ENCODE peak calls at places on chromosomes 6 and 20, in nine cellular contexts. T is GM23338, B is spleen, R is breast epithelium, G is GM12891, L is Panc1, F is sigmoid colon, W is transverse colon, Q is stomach. A is an unnamed sample.

GRCh38 chr6:90936286-90936685 is 349.4 kb upstream of the MAP3K7 start:
- DNase-seq in T (no peak), B (no peak), R (no peak), G (no peak), L (no peak), F (no peak), W (no peak), Q (no peak), A (no peak)

GRCh38 chr20:32159766-32160221 is 47.7 kb downstream of the PLAGL2 start:
- DNase-seq in T (no peak), B (peak), R (no peak), G (no peak), L (no peak), F (peak), W (no peak), Q (no peak), A (no peak)

GRCh38 chr6:88704980-88705379 is 258.4 kb downstream of the RNGTT start:
- DNase-seq in T (no peak), B (no peak), R (no peak), G (no peak), L (no peak), F (no peak), W (no peak), Q (no peak), A (no peak)

GRCh38 chr6:151679081-151679480 is 128.4 kb upstream of the ESR1 start:
- DNase-seq in T (no peak), B (no peak), R (no peak), G (no peak), L (no peak), F (no peak), W (no peak), Q (no peak), A (no peak)

GRCh38 chr6:167662104-167662880 is 164.4 kb upstream of the AFDN start:
- DNase-seq in T (no peak), B (peak), R (no peak), G (no peak), L (no peak), F (no peak), W (no peak), Q (no peak), A (no peak)

GRCh38 chr20:57432480-57432873 is 41.3 kb downstream of the RBM38 start:
- DNase-seq in T (no peak), B (peak), R (no peak), G (no peak), L (no peak), F (no peak), W (no peak), Q (no peak), A (no peak)

GRCh38 chr20:13800728-13801134 is 15.9 kb downstream of the NDUFAF5 start:
- DNase-seq in T (no peak), B (no peak), R (peak), G (no peak), L (no peak), F (peak), W (peak), Q (peak), A (no peak)

GRCh38 chr6:141610741-141611140 is 522.0 kb upstream of the GJE1 start:
- DNase-seq in T (peak), B (no peak), R (no peak), G (no peak), L (no peak), F (no peak), W (no peak), Q (no peak), A (no peak)

GRCh38 chr6:151390276-151391020 is 911 bp downstream of the ZBTB2 start:
- DNase-seq in T (peak), B (peak), R (peak), G (peak), L (peak), F (peak), W (peak), Q (peak), A (peak)

GRCh38 chr6:135182120-135182992 is 1.2 kb downstream of the MYB start:
- DNase-seq in T (peak), B (peak), R (peak), G (no peak), L (no peak), F (no peak), W (peak), Q (peak), A (no peak)

GRCh38 chr6:25608562-25609174 is 43.3 kb upstream of the SCGN start:
- DNase-seq in T (no peak), B (no peak), R (no peak), G (no peak), L (no peak), F (no peak), W (no peak), Q (no peak), A (no peak)

GRCh38 chr20:62907377-62908317 is 18.7 kb downstream of the DIDO1 start:
- DNase-seq in T (peak), B (no peak), R (no peak), G (peak), L (no peak), F (no peak), W (no peak), Q (no peak), A (no peak)

GRCh38 chr20:34871320-34871926 is 1.2 kb downstream of the GGT7 start:
- DNase-seq in T (peak), B (peak), R (no peak), G (no peak), L (no peak), F (no peak), W (no peak), Q (no peak), A (no peak)

GRCh38 chr20:52552181-52552872 is 360.7 kb upstream of the ZFP64 start:
- DNase-seq in T (peak), B (no peak), R (no peak), G (no peak), L (no peak), F (no peak), W (no peak), Q (no peak), A (no peak)

GRCh38 chr6:170296746-170297576 is 6.1 kb upstream of the DLL1 start:
- DNase-seq in T (peak), B (no peak), R (no peak), G (no peak), L (no peak), F (no peak), W (no peak), Q (no peak), A (no peak)

GRCh38 chr20:57089701-57090144 is 176.7 kb downstream of the BMP7 start:
- DNase-seq in T (peak), B (peak), R (peak), G (peak), L (peak), F (no peak), W (peak), Q (peak), A (peak)

GRCh38 chr20:46040902-46041535 is 12.0 kb downstream of the SLC12A5 start:
- DNase-seq in T (peak), B (no peak), R (no peak), G (no peak), L (no peak), F (no peak), W (no peak), Q (peak), A (no peak)

GRCh38 chr6:36780517-36781210 is 58.6 kb downstream of the CPNE5 start:
- DNase-seq in T (no peak), B (no peak), R (no peak), G (no peak), L (no peak), F (no peak), W (no peak), Q (no peak), A (no peak)

GRCh38 chr20:32460683-32461320 is 102.7 kb downstream of the ASXL1 start:
- DNase-seq in T (no peak), B (no peak), R (no peak), G (no peak), L (no peak), F (no peak), W (no peak), Q (no peak), A (no peak)

GRCh38 chr6:26045939-26046368 is 41.3 kb upstream of the HFE start:
- DNase-seq in T (no peak), B (no peak), R (no peak), G (no peak), L (no peak), F (no peak), W (no peak), Q (no peak), A (no peak)

GRCh38 chr6:141550471-141550870 is 582.3 kb upstream of the GJE1 start:
- DNase-seq in T (no peak), B (no peak), R (no peak), G (no peak), L (no peak), F (no peak), W (no peak), Q (no peak), A (no peak)

GRCh38 chr6:127120109-127120786 is 1.8 kb downstream of the RSPO3 start:
- DNase-seq in T (peak), B (no peak), R (no peak), G (no peak), L (no peak), F (peak), W (no peak), Q (no peak), A (peak)

GRCh38 chr6:166772518-166772917 is 145.5 kb upstream of the RPS6KA2 start:
- DNase-seq in T (peak), B (no peak), R (no peak), G (no peak), L (no peak), F (no peak), W (no peak), Q (no peak), A (no peak)

GRCh38 chr6:42257614-42258013 is 40.0 kb upstream of the MRPS10 start:
- DNase-seq in T (peak), B (no peak), R (no peak), G (no peak), L (no peak), F (no peak), W (no peak), Q (no peak), A (no peak)

GRCh38 chr6:115885636-115886366 is 174.9 kb downstream of the FRK start:
- DNase-seq in T (no peak), B (no peak), R (no peak), G (no peak), L (no peak), F (no peak), W (no peak), Q (no peak), A (peak)

GRCh38 chr6:19070520-19070919 is 683.4 kb downstream of the RNF144B start:
- DNase-seq in T (no peak), B (no peak), R (no peak), G (no peak), L (no peak), F (no peak), W (no peak), Q (no peak), A (no peak)

GRCh38 chr20:32642257-32643046 is 31.3 kb downstream of the C20orf203 start:
- DNase-seq in T (no peak), B (no peak), R (no peak), G (no peak), L (no peak), F (no peak), W (no peak), Q (no peak), A (no peak)

GRCh38 chr6:136470044-136470443 is 80.2 kb downstream of the MAP7 start:
- DNase-seq in T (peak), B (no peak), R (no peak), G (no peak), L (no peak), F (no peak), W (no peak), Q (no peak), A (no peak)

GRCh38 chr6:90397929-90398674 is 101.5 kb upstream of the BACH2 start:
- DNase-seq in T (no peak), B (no peak), R (no peak), G (no peak), L (no peak), F (no peak), W (no peak), Q (no peak), A (no peak)

GRCh38 chr20:58647814-58648501 is 3.1 kb upstream of the STX16 start:
- DNase-seq in T (no peak), B (no peak), R (no peak), G (no peak), L (no peak), F (peak), W (no peak), Q (no peak), A (no peak)

GRCh38 chr6:2999005-2999620 is 581 bp upstream of the NQO2 start:
- DNase-seq in T (no peak), B (no peak), R (no peak), G (no peak), L (no peak), F (no peak), W (peak), Q (peak), A (no peak)

GRCh38 chr6:3005077-3005476 is 5.4 kb downstream of the NQO2 start:
- DNase-seq in T (no peak), B (no peak), R (no peak), G (no peak), L (no peak), F (no peak), W (no peak), Q (no peak), A (no peak)

GRCh38 chr6:2999621-3000455 is at the start of gene NQO2:
- DNase-seq in T (peak), B (peak), R (peak), G (peak), L (no peak), F (peak), W (peak), Q (peak), A (peak)

GRCh38 chr6:3001146-3001772 is 1.6 kb downstream of the NQO2 start:
- DNase-seq in T (no peak), B (no peak), R (no peak), G (no peak), L (no peak), F (no peak), W (no peak), Q (no peak), A (no peak)

DNA sequence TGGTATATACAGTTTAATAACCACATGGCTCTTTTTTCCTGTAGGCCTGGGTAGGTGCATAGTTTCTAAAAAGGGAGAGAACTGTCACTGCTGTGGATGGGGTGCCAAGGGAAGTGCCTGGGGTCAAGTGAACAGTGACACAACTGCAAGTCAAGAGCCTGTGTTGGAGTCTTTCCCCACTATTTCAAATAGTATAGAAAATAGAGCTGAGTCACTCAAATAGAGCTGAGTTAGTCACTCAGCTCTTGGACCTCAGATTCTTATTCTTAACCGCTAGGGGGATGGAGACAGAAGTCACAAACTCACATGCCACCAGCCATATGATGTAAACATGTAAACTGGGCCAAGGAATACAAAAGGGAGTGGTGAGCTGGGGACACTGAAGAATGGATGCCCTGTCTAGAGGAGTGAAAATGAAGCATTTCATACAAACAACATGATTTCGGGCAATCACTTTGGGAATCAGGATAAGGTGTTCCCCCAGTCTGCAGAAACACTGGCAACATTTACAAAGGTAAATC is 2.1 kb downstream of the NQO2 start:
- DNase-seq in T (peak), B (no peak), R (no peak), G (no peak), L (peak), F (no peak), W (no peak), Q (no peak), A (no peak)
- TF ChIP-seq POLR2AphosphoS5 in T (no peak), B (peak), R (no peak), G (no peak), L (peak), F (no peak), W (no peak), Q (no peak), A (no peak)

GRCh38 chr6:52544325-52545022 is 32.4 kb downstream of the TRAM2 start:
- DNase-seq in T (no peak), B (no peak), R (no peak), G (no peak), L (peak), F (no peak), W (no peak), Q (no peak), A (no peak)

GRCh38 chr6:52543262-52543661 is 33.6 kb downstream of the TRAM2 start:
- DNase-seq in T (no peak), B (no peak), R (no peak), G (no peak), L (no peak), F (no peak), W (no peak), Q (no peak), A (no peak)

GRCh38 chr6:52545844-52546119 is 31.1 kb downstream of the TRAM2 start:
- DNase-seq in T (no peak), B (no peak), R (no peak), G (no peak), L (no peak), F (no peak), W (no peak), Q (no peak), A (no peak)

GRCh38 chr6:52545050-52545843 is 31.6 kb downstream of the TRAM2 start:
- DNase-seq in T (no peak), B (no peak), R (no peak), G (no peak), L (no peak), F (no peak), W (no peak), Q (no peak), A (no peak)

GRCh38 chr6:52543729-52544324 is 33.0 kb downstream of the TRAM2 start:
- DNase-seq in T (peak), B (no peak), R (no peak), G (no peak), L (peak), F (no peak), W (no peak), Q (no peak), A (no peak)
- TF ChIP-seq POLR2AphosphoS5 in T (no peak), B (peak), R (no peak), G (no peak), L (no peak), F (no peak), W (no peak), Q (no peak), A (no peak)

GRCh38 chr6:43773050-43773956 is 3.3 kb downstream of the VEGFA start:
- DNase-seq in T (peak), B (peak), R (no peak), G (peak), L (no peak), F (peak), W (peak), Q (peak), A (peak)

GRCh38 chr6:43773981-43774775 is 4.2 kb downstream of the VEGFA start:
- DNase-seq in T (no peak), B (no peak), R (no peak), G (no peak), L (no peak), F (peak), W (no peak), Q (no peak), A (no peak)

GRCh38 chr6:43776115-43776798 is 6.2 kb downstream of the VEGFA start:
- DNase-seq in T (no peak), B (peak), R (no peak), G (no peak), L (no peak), F (peak), W (no peak), Q (peak), A (no peak)

GRCh38 chr6:43776799-43777776 is 7.1 kb downstream of the VEGFA start:
- DNase-seq in T (no peak), B (peak), R (no peak), G (no peak), L (no peak), F (no peak), W (no peak), Q (no peak), A (no peak)

GRCh38 chr6:43774776-43775583 is 5.0 kb downstream of the VEGFA start:
- DNase-seq in T (peak), B (peak), R (peak), G (peak), L (no peak), F (peak), W (peak), Q (peak), A (peak)
- TF ChIP-seq POLR2AphosphoS5 in T (no peak), B (peak), R (no peak), G (no peak), L (no peak), F (no peak), W (no peak), Q (no peak), A (no peak)

GRCh38 chr6:2839195-2839981 is 2.3 kb downstream of the SERPINB1 start:
- DNase-seq in T (no peak), B (no peak), R (no peak), G (no peak), L (peak), F (no peak), W (peak), Q (peak), A (no peak)
- TF ChIP-seq POLR2AphosphoS5 in T (no peak), B (no peak), R (no peak), G (no peak), L (no peak), F (no peak), W (no peak), Q (no peak), A (no peak)

GRCh38 chr6:35148167-35148741 is 7.1 kb upstream of the TCP11 start:
- DNase-seq in T (peak), B (no peak), R (no peak), G (no peak), L (no peak), F (no peak), W (no peak), Q (no peak), A (no peak)
- TF ChIP-seq POLR2AphosphoS5 in T (peak), B (no peak), R (no peak), G (no peak), L (no peak), F (no peak), W (no peak), Q (no peak), A (no peak)

A was measured in GM12892.